ENCODE peak calls at places on chromosomes 13 and 19, in four cellular contexts. D is brain microvascular endothelial cell, S is OCI-LY7, V is tibial artery. C is an unnamed sample.
A peak's percentile ranks its signal among the peaks of the same experiment; 100 is the strongest.

GRCh38 chr19:42277821-42278809 is 9.1 kb downstream of the CIC start:
- DNase-seq in D (no peak), S (no peak), V (no peak), C (no peak)

GRCh38 chr19:21023901-21024300 is 3.4 kb downstream of the ZNF430 start:
- DNase-seq in D (peak; percentile 18), S (no peak), V (no peak), C (no peak)

GRCh38 chr13:91537376-91537775 is 139.0 kb downstream of the GPC5 start:
- DNase-seq in D (no peak), S (no peak), V (no peak), C (no peak)

GRCh38 chr19:33093420-33094210 is 12.6 kb downstream of the GPATCH1 start:
- DNase-seq in D (no peak), S (no peak), V (no peak), C (no peak)

GRCh38 chr13:76725211-76725610 is 161.0 kb downstream of the KCTD12 start:
- DNase-seq in D (peak; percentile 30), S (no peak), V (no peak), C (no peak)

GRCh38 chr13:105991622-105992254 is 543.7 kb downstream of the EFNB2 start:
- DNase-seq in D (peak; percentile 81), S (no peak), V (no peak), C (no peak)

GRCh38 chr13:48297131-48297786 is 6.3 kb upstream of the RB1 start:
- DNase-seq in D (no peak), S (no peak), V (no peak), C (no peak)

GRCh38 chr13:23185542-23185941 is 4.8 kb downstream of the SGCG start:
- DNase-seq in D (no peak), S (no peak), V (no peak), C (no peak)

GRCh38 chr19:30150626-30151025 is 208.6 kb downstream of the URI1 start:
- DNase-seq in D (no peak), S (no peak), V (no peak), C (no peak)

GRCh38 chr13:91950803-91951202 is 552.4 kb downstream of the GPC5 start:
- DNase-seq in D (no peak), S (no peak), V (no peak), C (no peak)

GRCh38 chr13:90618133-90618532 is 729.4 kb upstream of the MIR17HG start:
- DNase-seq in D (no peak), S (peak; percentile 66), V (no peak), C (no peak)

GRCh38 chr13:40024578-40024952 is 369.1 kb downstream of the COG6 start:
- DNase-seq in D (no peak), S (no peak), V (no peak), C (no peak)

GRCh38 chr13:51004111-51004865 is 94.7 kb downstream of the RNASEH2B start:
- DNase-seq in D (no peak), S (no peak), V (no peak), C (no peak)

GRCh38 chr13:69124996-69125395 is 982.6 kb upstream of the ATXN8OS start:
- DNase-seq in D (no peak), S (no peak), V (no peak), C (no peak)

GRCh38 chr19:38047641-38048040 is 140.6 kb downstream of the SIPA1L3 start:
- DNase-seq in D (no peak), S (no peak), V (no peak), C (no peak)

GRCh38 chr13:79037197-79037596 is 368.9 kb downstream of the RBM26 start:
- DNase-seq in D (no peak), S (no peak), V (no peak), C (no peak)

GRCh38 chr13:44399045-44399444 is 25.4 kb downstream of the SERP2 start:
- DNase-seq in D (no peak), S (no peak), V (no peak), C (no peak)

GRCh38 chr19:45200614-45201013 is 22.0 kb downstream of the BLOC1S3 start:
- DNase-seq in D (peak; percentile 69), S (no peak), V (no peak), C (no peak)

GRCh38 chr13:66509176-66509575 is 721.0 kb downstream of the PCDH9 start:
- DNase-seq in D (no peak), S (no peak), V (no peak), C (no peak)

GRCh38 chr19:48994035-48994386 is 324 bp downstream of the RUVBL2 start:
- DNase-seq in D (no peak), S (no peak), V (no peak), C (no peak)

GRCh38 chr13:25901460-25902376 is 150.1 kb downstream of the SHISA2 start:
- DNase-seq in D (peak; percentile 97), S (peak; percentile 11), V (no peak), C (no peak)

GRCh38 chr13:102940143-102940542 is 94.3 kb downstream of the ERCC5 start:
- DNase-seq in D (no peak), S (peak; percentile 16), V (no peak), C (no peak)

GRCh38 chr13:111225184-111225583 is 95.3 kb upstream of the TEX29 start:
- DNase-seq in D (no peak), S (no peak), V (no peak), C (no peak)

GRCh38 chr19:1136201-1136600 is 32.4 kb downstream of the GPX4 start:
- DNase-seq in D (no peak), S (no peak), V (no peak), C (no peak)
- H3K27ac ChIP-seq in D (no peak overlapping the region), S (no peak overlapping the region), V (no peak overlapping the region), C (no peak overlapping the region)

GRCh38 chr13:113926301-113926761 is 47.5 kb downstream of the C13orf46 start:
- DNase-seq in D (no peak), S (no peak), V (peak; percentile 23), C (no peak)

GRCh38 chr13:113926951-113927660 is 46.8 kb downstream of the C13orf46 start:
- DNase-seq in D (no peak), S (no peak), V (peak; percentile 20), C (no peak)

GRCh38 chr13:113929628-113930615 is 44.0 kb downstream of the C13orf46 start:
- DNase-seq in D (no peak), S (no peak), V (peak; percentile 33), C (no peak)

GRCh38 chr13:113928701-113929627 is 44.9 kb downstream of the C13orf46 start:
- DNase-seq in D (no peak), S (no peak), V (peak; percentile 96), C (peak; percentile 83)

GRCh38 chr13:113927661-113928581 is 46.0 kb downstream of the C13orf46 start:
- DNase-seq in D (peak; percentile 71), S (no peak), V (peak; percentile 84), C (no peak)
- H3K27ac ChIP-seq in D (no peak overlapping the region), S (no peak overlapping the region), V (peak overlapping the region; percentile 83), C (peak overlapping the region; percentile 69)

GRCh38 chr19:10404888-10405808 is 1.8 kb upstream of the CDC37 start:
- DNase-seq in D (no peak), S (peak; percentile 59), V (no peak), C (no peak)

GRCh38 chr19:10399878-10400277 is 3.5 kb downstream of the CDC37 start:
- DNase-seq in D (no peak), S (no peak), V (no peak), C (no peak)

GRCh38 chr19:10406191-10406590 is 2.8 kb upstream of the CDC37 start:
- DNase-seq in D (no peak), S (no peak), V (no peak), C (no peak)

GRCh38 chr19:10403137-10404021 is at the start of gene CDC37:
- DNase-seq in D (peak; percentile 94), S (peak; percentile 98), V (peak; percentile 94), C (peak; percentile 97)

DNA sequence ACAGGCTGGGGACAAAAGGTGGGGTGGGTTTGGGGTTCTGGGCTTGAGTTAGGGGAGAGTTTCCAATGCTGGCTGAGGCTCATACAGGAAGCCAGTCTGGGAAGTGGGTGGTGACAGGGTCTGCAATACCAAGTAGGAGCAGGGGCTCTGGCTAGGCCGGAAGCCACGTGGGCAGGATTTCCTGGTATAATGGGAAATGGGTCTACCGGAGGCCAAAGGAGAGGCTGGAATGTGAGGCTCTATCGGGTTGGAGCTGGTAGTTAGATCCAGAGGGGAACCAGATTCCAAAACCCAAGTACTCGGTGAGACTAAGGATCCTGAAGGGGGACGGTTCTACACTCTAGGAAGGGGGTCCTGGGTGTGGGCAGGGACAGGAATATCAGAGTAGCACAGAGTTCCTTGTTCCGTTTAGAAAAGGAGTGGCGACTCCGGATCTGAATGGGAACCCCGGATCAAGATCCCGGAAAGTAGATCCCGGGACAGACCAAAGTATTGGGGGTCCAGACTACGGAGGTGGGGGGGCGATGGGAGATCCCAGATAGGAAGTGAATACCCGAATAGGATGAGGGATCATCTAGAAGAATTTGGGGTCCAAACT is 802 bp downstream of the CDC37 start:
- DNase-seq in D (no peak), S (peak; percentile 41), V (no peak), C (no peak)
- H3K27ac ChIP-seq in D (peak overlapping the region; percentile 73), S (peak overlapping the region; percentile 56), V (peak overlapping the region; percentile 80), C (peak overlapping the region; percentile 84)

GRCh38 chr13:74586839-74587238 is 452.6 kb upstream of the KLF12 start:
- DNase-seq in D (peak; percentile 10), S (no peak), V (no peak), C (no peak)
- H3K27ac ChIP-seq in D (no peak overlapping the region), S (no peak overlapping the region), V (no peak overlapping the region), C (no peak overlapping the region)

GRCh38 chr19:2619076-2619475 is 83.4 kb downstream of the GNG7 start:
- DNase-seq in D (no peak), S (peak; percentile 61), V (no peak), C (no peak)

GRCh38 chr19:2615782-2616181 is 86.7 kb downstream of the GNG7 start:
- DNase-seq in D (no peak), S (no peak), V (no peak), C (no peak)

GRCh38 chr19:2617393-2618165 is 84.9 kb downstream of the GNG7 start:
- DNase-seq in D (no peak), S (no peak), V (no peak), C (no peak)

GRCh38 chr19:2618611-2619010 is 83.9 kb downstream of the GNG7 start:
- DNase-seq in D (no peak), S (peak; percentile 71), V (peak; percentile 67), C (no peak)

DNA sequence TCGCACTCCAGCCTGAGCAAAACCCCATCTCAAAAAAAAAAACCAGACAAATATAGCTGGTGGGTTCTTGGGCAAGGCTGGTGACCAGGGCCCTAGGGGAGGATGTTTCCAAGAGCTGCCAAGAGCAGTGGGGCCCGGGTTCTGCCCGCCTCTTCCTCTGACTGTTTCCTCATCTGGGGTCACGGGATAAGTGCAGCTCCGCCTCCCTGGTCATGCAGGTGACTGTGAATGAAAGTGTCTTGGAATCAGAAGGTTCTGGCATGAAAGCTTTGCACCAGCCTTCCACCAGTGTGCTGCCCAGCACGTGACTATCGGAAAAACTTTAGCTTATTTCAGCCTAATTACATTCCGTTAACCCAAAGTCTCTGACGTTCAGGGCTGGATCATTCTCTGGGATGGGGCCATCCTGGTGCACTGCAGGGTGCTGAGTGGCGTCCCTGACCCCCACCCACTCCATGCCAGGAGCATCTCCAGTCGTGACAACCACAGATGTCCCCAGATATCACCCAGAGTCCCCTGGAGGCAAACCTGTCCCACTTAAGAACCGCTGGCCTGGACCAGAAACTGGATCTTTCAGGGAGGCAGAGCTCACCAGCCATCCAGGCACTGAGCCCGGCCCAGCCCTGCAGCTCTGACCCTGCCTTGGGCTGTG is 85.6 kb downstream of the GNG7 start:
- DNase-seq in D (no peak), S (peak; percentile 75), V (peak; percentile 70), C (no peak)
- H3K27ac ChIP-seq in D (no peak overlapping the region), S (peak overlapping the region; percentile 59), V (no peak overlapping the region), C (no peak overlapping the region)

C was measured in right atrium auricular region.